ENCODE peak calls at places on chromosomes 6 and 20, in six cellular contexts. U, N, Q, W, L and R are unnamed samples. For H3K4me1, the result is how much of the 10 kb centered on the place peaks cover.

GRCh38 chr20:64232794-64233193 is 22.8 kb upstream of the PCMTD2 start:
- DNase-seq in U (no peak), N (peak), Q (peak), W (peak), L (no peak), R (no peak)

GRCh38 chr6:159594750-159595117 is 98.3 kb downstream of the SOD2 start:
- DNase-seq in U (no peak), N (no peak), Q (peak), W (no peak), L (no peak), R (no peak)

GRCh38 chr6:140636698-140637402 is 1262.4 kb upstream of the CITED2 start:
- DNase-seq in U (no peak), N (no peak), Q (no peak), W (no peak), L (no peak), R (no peak)

GRCh38 chr6:47076422-47077344 is 34.6 kb upstream of the ADGRF1 start:
- DNase-seq in U (no peak), N (no peak), Q (no peak), W (no peak), L (no peak), R (peak)

GRCh38 chr6:3669916-3670315 is 81.6 kb downstream of the PXDC1 start:
- DNase-seq in U (no peak), N (no peak), Q (no peak), W (no peak), L (peak), R (no peak)

GRCh38 chr6:128230267-128230989 is 290.0 kb downstream of the PTPRK start:
- DNase-seq in U (no peak), N (no peak), Q (no peak), W (no peak), L (no peak), R (no peak)

GRCh38 chr6:28811873-28812272 is 111.9 kb downstream of the TRIM27 start:
- DNase-seq in U (peak), N (no peak), Q (no peak), W (no peak), L (no peak), R (no peak)

GRCh38 chr6:45148711-45149341 is 179.3 kb upstream of the RUNX2 start:
- DNase-seq in U (no peak), N (no peak), Q (peak), W (no peak), L (no peak), R (no peak)

GRCh38 chr6:132929141-132929540 is 114.8 kb downstream of the RPS12 start:
- DNase-seq in U (no peak), N (no peak), Q (peak), W (no peak), L (no peak), R (no peak)

GRCh38 chr6:102799051-102799450 is 1405.5 kb downstream of the GRIK2 start:
- DNase-seq in U (no peak), N (no peak), Q (no peak), W (no peak), L (no peak), R (no peak)

GRCh38 chr20:31717478-31717946 is 5.2 kb downstream of the BCL2L1 start:
- DNase-seq in U (no peak), N (no peak), Q (no peak), W (no peak), L (peak), R (no peak)

GRCh38 chr6:83592770-83593394 is 80.5 kb downstream of the PRSS35 start:
- DNase-seq in U (peak), N (no peak), Q (peak), W (no peak), L (peak), R (no peak)

GRCh38 chr6:165915022-165915770 is 252.2 kb upstream of the PDE10A start:
- DNase-seq in U (no peak), N (no peak), Q (no peak), W (no peak), L (no peak), R (no peak)

GRCh38 chr6:16237242-16237641 is 1.1 kb upstream of the GMPR start:
- DNase-seq in U (no peak), N (no peak), Q (no peak), W (no peak), L (no peak), R (no peak)

GRCh38 chr6:147285087-147285855 is 81.1 kb downstream of the STXBP5 start:
- DNase-seq in U (no peak), N (no peak), Q (peak), W (no peak), L (peak), R (no peak)

GRCh38 chr20:41991412-41991811 is 373.2 kb upstream of the CHD6 start:
- DNase-seq in U (no peak), N (no peak), Q (no peak), W (no peak), L (no peak), R (no peak)

GRCh38 chr6:22157233-22157632 is 139.6 kb downstream of the PRL start:
- DNase-seq in U (no peak), N (no peak), Q (no peak), W (no peak), L (no peak), R (no peak)

GRCh38 chr6:27148404-27148795 is 99.1 kb upstream of the PRSS16 start:
- DNase-seq in U (peak), N (no peak), Q (no peak), W (no peak), L (no peak), R (no peak)
- H3K27ac ChIP-seq in U (no peak), N (no peak), Q (no peak), W (no peak), L (peak), R (no peak)

DNA sequence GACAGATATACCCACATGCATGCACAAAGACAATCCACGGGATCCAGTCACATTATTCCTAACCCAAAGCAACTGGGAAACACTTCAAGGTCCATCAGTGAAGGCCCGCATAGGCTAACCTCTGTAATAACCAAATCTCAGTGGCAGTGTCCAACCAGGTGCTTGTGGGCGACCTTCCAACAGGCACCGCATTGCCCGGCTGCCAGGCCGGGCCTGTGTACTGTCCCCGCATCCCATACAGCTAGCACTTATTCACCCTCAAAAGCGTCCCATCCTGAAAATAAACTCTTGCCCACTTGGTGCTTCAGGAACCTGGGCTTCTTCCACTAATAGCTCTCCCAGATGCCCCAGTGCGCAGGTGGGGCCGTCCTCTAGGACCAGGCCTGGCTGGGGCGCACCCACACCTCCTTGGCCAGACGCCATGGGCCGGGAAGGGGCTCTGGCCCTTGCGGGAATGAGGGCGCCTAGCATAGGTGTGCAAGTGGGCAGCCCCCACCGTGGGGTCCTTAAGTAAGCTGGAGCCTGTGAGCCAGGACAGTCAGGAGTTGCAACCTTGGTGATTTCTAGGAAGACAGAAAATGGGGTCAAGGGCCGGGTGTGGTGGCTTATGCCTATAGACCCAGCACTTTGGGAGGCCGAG is 1.1 kb upstream of the ENTPD6 start:
- DNase-seq in U (no peak), N (no peak), Q (no peak), W (no peak), L (no peak), R (no peak)
- H3K4me1 ChIP-seq in U (under half), N (under half), Q (under half), W (half or more), L (under half), R (under half)

GRCh38 chr20:49894073-49894470 is 21.3 kb downstream of the SPATA2 start:
- DNase-seq in U (no peak), N (no peak), Q (no peak), W (no peak), L (no peak), R (no peak)
- H3K4me3 ChIP-seq in U (no peak), N (no peak), Q (no peak), W (no peak), L (no peak), R (no peak)

GRCh38 chr20:50282592-50283241 is 92.1 kb downstream of the CEBPB start:
- DNase-seq in U (no peak), N (no peak), Q (no peak), W (no peak), L (no peak), R (no peak)
- H3K27ac ChIP-seq in U (no peak), N (no peak), Q (no peak), W (peak), L (no peak), R (no peak)

GRCh38 chr20:58150772-58151171 is 77.7 kb downstream of the ANKRD60 start:
- DNase-seq in U (peak), N (peak), Q (no peak), W (no peak), L (no peak), R (no peak)

GRCh38 chr20:58155148-58155925 is 73.1 kb downstream of the ANKRD60 start:
- DNase-seq in U (no peak), N (no peak), Q (no peak), W (no peak), L (no peak), R (no peak)

GRCh38 chr20:58154106-58154505 is 74.3 kb downstream of the ANKRD60 start:
- DNase-seq in U (no peak), N (no peak), Q (no peak), W (no peak), L (no peak), R (no peak)

GRCh38 chr20:58149412-58150091 is 78.9 kb downstream of the ANKRD60 start:
- DNase-seq in U (no peak), N (peak), Q (peak), W (no peak), L (no peak), R (no peak)

DNA sequence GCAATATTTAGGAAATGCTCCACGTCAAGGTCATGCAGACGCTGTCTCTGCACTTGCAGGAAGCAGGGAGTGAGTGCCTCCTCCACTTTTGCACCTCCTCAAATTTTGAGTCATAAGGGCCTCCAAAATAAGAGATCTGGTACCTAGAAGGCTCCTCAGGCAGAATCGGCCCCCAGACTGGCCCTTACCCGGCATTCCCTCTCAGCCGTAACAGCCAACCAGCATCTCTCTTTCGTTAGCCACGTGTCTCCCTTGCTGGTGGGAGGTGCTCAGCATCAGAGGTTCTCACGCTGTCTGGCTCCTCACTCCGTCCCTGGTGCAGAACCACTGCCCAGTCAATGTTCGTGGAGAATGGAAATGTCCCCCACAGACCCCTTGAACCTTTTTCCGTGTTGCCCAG is 75.3 kb downstream of the ANKRD60 start:
- DNase-seq in U (no peak), N (peak), Q (no peak), W (no peak), L (no peak), R (no peak)
- H3K4me1 ChIP-seq in U (under half), N (under half), Q (under half), W (under half), L (under half), R (under half)